ENCODE peak calls at places on chromosomes 6 and 20, in seven cellular contexts. A is naive thymus-derived CD4-positive, alpha-beta T cell; N is MCF 10A; X is NCI-H2081; H is activated naive CD8-positive, alpha-beta T cell treated with anti-CD3 and anti-CD28 coated beads, Interleukin-2, amount 50 U/mL, for 24 hours; R is AG09309; E is naive thymus-derived CD8-positive, alpha-beta T cell. C is an unnamed sample.
A peak's percentile ranks its signal among the peaks of the same experiment; 100 is the strongest.

GRCh38 chr20:916825-917224 is 691 bp upstream of the ANGPT4 start:
- DNase-seq in E (no peak), N (no peak), X (no peak), A (no peak), H (no peak), R (no peak), C (no peak)

GRCh38 chr20:33005132-33005566 is 916 bp upstream of the SUN5 start:
- DNase-seq in A (peak; percentile 41), X (no peak), N (peak; percentile 30), R (no peak), H (peak; percentile 29), E (no peak), C (no peak)

GRCh38 chr6:69819138-69819537 is 22.3 kb upstream of the LMBRD1 start:
- DNase-seq in E (no peak), X (no peak), A (no peak), H (no peak), N (no peak), R (no peak), C (no peak)

GRCh38 chr20:61480158-61480825 is 228.2 kb downstream of the CDH4 start:
- DNase-seq in R (no peak), H (no peak), E (no peak), X (no peak), N (no peak), A (no peak), C (no peak)

GRCh38 chr6:139540276-139540675 is 165.8 kb upstream of the CITED2 start:
- DNase-seq in X (no peak), H (peak; percentile 33), A (peak; percentile 37), N (peak; percentile 62), E (no peak), R (peak; percentile 69), C (no peak)

GRCh38 chr20:58990651-58991445 is 9.8 kb downstream of the NELFCD start:
- DNase-seq in N (no peak), R (no peak), H (no peak), A (no peak), E (no peak), X (no peak), C (no peak)

GRCh38 chr20:52269327-52269726 is 77.7 kb upstream of the ZFP64 start:
- DNase-seq in A (no peak), N (no peak), E (no peak), X (no peak), R (no peak), H (no peak), C (no peak)

GRCh38 chr6:16007146-16007545 is 121.7 kb upstream of the MYLIP start:
- DNase-seq in R (no peak), E (no peak), A (no peak), H (no peak), N (no peak), X (no peak), C (no peak)

GRCh38 chr20:49186535-49187329 is 1.4 kb downstream of the STAU1 start:
- DNase-seq in H (peak; percentile 64), R (no peak), E (peak; percentile 58), A (peak; percentile 73), N (peak; percentile 68), X (no peak), C (peak; percentile 18)

GRCh38 chr6:138523347-138524210 is 24.3 kb upstream of the NHSL1 start:
- DNase-seq in E (no peak), H (no peak), R (no peak), A (no peak), N (peak; percentile 45), X (no peak), C (no peak)

GRCh38 chr6:34597605-34598353 is 41.6 kb upstream of the SPDEF start:
- DNase-seq in E (no peak), A (no peak), N (no peak), H (no peak), R (no peak), X (no peak), C (no peak)

GRCh38 chr6:142867988-142868818 is 76.8 kb downstream of the HIVEP2 start:
- DNase-seq in R (no peak), X (no peak), A (no peak), N (no peak), H (no peak), E (no peak), C (peak; percentile 28)

GRCh38 chr6:107308676-107309075 is 150.7 kb downstream of the PDSS2 start:
- DNase-seq in H (no peak), E (no peak), A (no peak), X (no peak), R (no peak), N (no peak), C (no peak)

GRCh38 chr6:127343753-127344659 is 597 bp upstream of the ECHDC1 start:
- DNase-seq in N (peak; percentile 30), E (no peak), R (no peak), H (no peak), X (no peak), A (no peak), C (no peak)

GRCh38 chr6:36326351-36326995 is 10.2 kb downstream of the BNIP5 start:
- DNase-seq in X (no peak), A (no peak), H (no peak), N (no peak), R (no peak), E (no peak), C (no peak)

GRCh38 chr6:1496092-1496491 is 106.7 kb downstream of the FOXF2 start:
- DNase-seq in N (no peak), E (no peak), R (no peak), X (no peak), H (no peak), A (no peak), C (no peak)

GRCh38 chr20:44888226-44889103 is 3.0 kb downstream of the YWHAB start:
- DNase-seq in X (no peak), E (no peak), A (no peak), H (no peak), R (no peak), N (no peak), C (no peak)

GRCh38 chr6:2209226-2209809 is 36.1 kb downstream of the GMDS start:
- DNase-seq in X (peak; percentile 38), R (no peak), A (peak; percentile 10), H (peak; percentile 36), N (peak; percentile 82), E (no peak), C (no peak)

GRCh38 chr6:165698868-165699267 is 35.8 kb upstream of the PDE10A start:
- DNase-seq in X (no peak), R (no peak), E (no peak), H (no peak), A (no peak), N (no peak), C (no peak)

GRCh38 chr6:45543298-45544235 is 165.8 kb upstream of the SUPT3H start:
- DNase-seq in A (no peak), N (peak; percentile 34), E (no peak), R (no peak), X (no peak), H (no peak), C (no peak)

GRCh38 chr20:49725694-49726093 is 12.0 kb upstream of the B4GALT5 start:
- DNase-seq in N (no peak), E (no peak), H (no peak), A (no peak), X (no peak), R (no peak), C (no peak)

GRCh38 chr20:31581391-31581790 is 23.7 kb upstream of the ID1 start:
- DNase-seq in A (no peak), E (no peak), H (no peak), X (no peak), R (no peak), N (no peak), C (no peak)

C was measured in astrocyte of the cerebellum.